ENCODE peak calls at places on chromosomes 12 and 14, in four cellular contexts. O is lower leg skin, Y is body of pancreas, C is upper lobe of left lung. T is an unnamed sample.

GRCh38 chr12:71439613-71440392 is at the start of gene LGR5:
- DNase-seq in O (peak), Y (no peak), C (peak), T (no peak)

GRCh38 chr14:71021347-71022014 is 114.2 kb downstream of the PCNX1 start:
- DNase-seq in O (no peak), Y (no peak), C (no peak), T (peak)

GRCh38 chr12:92921877-92922276 is 7.2 kb downstream of the EEA1 start:
- DNase-seq in O (no peak), Y (no peak), C (no peak), T (no peak)

GRCh38 chr14:105999361-106000028 is 473.1 kb downstream of the TMEM121 start:
- DNase-seq in O (no peak), Y (peak), C (peak), T (no peak)

GRCh38 chr12:25249951-25250738 is 584 bp downstream of the KRAS start:
- DNase-seq in O (peak), Y (peak), C (peak), T (peak)

GRCh38 chr12:119412811-119413794 is 78.6 kb downstream of the CCDC60 start:
- DNase-seq in O (peak), Y (peak), C (no peak), T (peak)

GRCh38 chr12:45966486-45966885 is 23.9 kb downstream of the SCAF11 start:
- DNase-seq in O (no peak), Y (no peak), C (no peak), T (peak)

GRCh38 chr12:75655233-75655879 is 143.9 kb upstream of the KRR1 start:
- DNase-seq in O (no peak), Y (no peak), C (no peak), T (no peak)

GRCh38 chr14:66401447-66402095 is 84.6 kb upstream of the CCDC196 start:
- DNase-seq in O (no peak), Y (peak), C (no peak), T (no peak)

GRCh38 chr12:104414581-104415305 is 42.0 kb upstream of the CHST11 start:
- DNase-seq in O (no peak), Y (no peak), C (no peak), T (no peak)

GRCh38 chr12:124745891-124746570 is 117.6 kb downstream of the SCARB1 start:
- DNase-seq in O (peak), Y (peak), C (peak), T (peak)

GRCh38 chr14:69268763-69269162 is 8.8 kb downstream of the GALNT16 start:
- DNase-seq in O (no peak), Y (no peak), C (no peak), T (no peak)

GRCh38 chr14:85444685-85445084 is 85.3 kb upstream of the FLRT2 start:
- DNase-seq in O (no peak), Y (no peak), C (no peak), T (no peak)

GRCh38 chr12:118059645-118060275 is 1.2 kb downstream of the WSB2 start:
- DNase-seq in O (no peak), Y (no peak), C (no peak), T (no peak)

GRCh38 chr12:77742631-77743030 is 88.1 kb upstream of the NAV3 start:
- DNase-seq in O (no peak), Y (no peak), C (no peak), T (no peak)

GRCh38 chr14:104387385-104388010 is 192.1 kb upstream of the C14orf180 start:
- DNase-seq in O (peak), Y (peak), C (peak), T (no peak)

GRCh38 chr14:103520269-103520656 is 2.4 kb downstream of the CKB start:
- DNase-seq in O (peak), Y (no peak), C (no peak), T (no peak)

GRCh38 chr12:67661311-67662011 is 12.9 kb downstream of the DYRK2 start:
- DNase-seq in O (no peak), Y (no peak), C (no peak), T (no peak)

GRCh38 chr12:64995831-64996230 is 125.3 kb downstream of the WIF1 start:
- DNase-seq in O (no peak), Y (no peak), C (no peak), T (no peak)

GRCh38 chr12:102483466-102483865 is 3.1 kb upstream of the IGF1 start:
- DNase-seq in O (no peak), Y (no peak), C (no peak), T (no peak)

GRCh38 chr12:32569256-32569655 is 109.8 kb upstream of the DNM1L start:
- DNase-seq in O (no peak), Y (no peak), C (no peak), T (no peak)

GRCh38 chr12:61652265-61652664 is 607.9 kb upstream of the USP15 start:
- DNase-seq in O (no peak), Y (no peak), C (no peak), T (no peak)

GRCh38 chr12:45051490-45052105 is 699 bp upstream of the DBX2 start:
- DNase-seq in O (no peak), Y (no peak), C (no peak), T (no peak)

GRCh38 chr14:38310420-38310995 is 54.6 kb upstream of the CLEC14A start:
- DNase-seq in O (no peak), Y (no peak), C (no peak), T (no peak)

GRCh38 chr12:30909088-30909688 is 17.4 kb upstream of the TSPAN11 start:
- DNase-seq in O (no peak), Y (no peak), C (no peak), T (no peak)

GRCh38 chr12:76312314-76312713 is 35.9 kb downstream of the BBS10 start:
- DNase-seq in O (no peak), Y (no peak), C (no peak), T (no peak)

GRCh38 chr12:123142948-123143752 is 7.7 kb downstream of the PITPNM2 start:
- DNase-seq in O (peak), Y (no peak), C (no peak), T (no peak)

GRCh38 chr14:85909581-85909980 is 379.6 kb downstream of the FLRT2 start:
- DNase-seq in O (no peak), Y (no peak), C (no peak), T (no peak)

GRCh38 chr14:102939820-102940561 is 17.5 kb downstream of the AMN start:
- DNase-seq in O (no peak), Y (no peak), C (peak), T (no peak)

GRCh38 chr12:26317942-26318565 is 122.7 kb downstream of the SSPN start:
- DNase-seq in O (no peak), Y (no peak), C (no peak), T (peak)

GRCh38 chr14:86865934-86866333 is 1127.0 kb downstream of the GALC start:
- DNase-seq in O (no peak), Y (no peak), C (no peak), T (no peak)

GRCh38 chr12:1473418-1473817 is 121.0 kb downstream of the FBXL14 start:
- DNase-seq in O (no peak), Y (no peak), C (no peak), T (no peak)

GRCh38 chr12:6183689-6184441 is 16.3 kb upstream of the CD9 start:
- DNase-seq in O (peak), Y (peak), C (no peak), T (no peak)

GRCh38 chr12:3529281-3529680 is 38.3 kb downstream of the PRMT8 start:
- DNase-seq in O (no peak), Y (no peak), C (no peak), T (no peak)

GRCh38 chr14:67571275-67571990 is 28.6 kb downstream of the PIGH start:
- DNase-seq in O (no peak), Y (peak), C (no peak), T (peak)

GRCh38 chr14:67573268-67574010 is 26.6 kb downstream of the PIGH start:
- DNase-seq in O (no peak), Y (no peak), C (no peak), T (no peak)

GRCh38 chr14:67574156-67574555 is 25.9 kb downstream of the PIGH start:
- DNase-seq in O (no peak), Y (no peak), C (no peak), T (no peak)

GRCh38 chr14:67571991-67572323 is 28.1 kb downstream of the PIGH start:
- DNase-seq in O (no peak), Y (no peak), C (peak), T (no peak)

GRCh38 chr14:67572608-67573007 is 27.5 kb downstream of the PIGH start:
- DNase-seq in O (no peak), Y (no peak), C (no peak), T (no peak)
- TF ChIP-seq POLR2A in O (no peak), Y (no peak), C (no peak), T (no peak)

GRCh38 chr14:21476925-21477681 is at the start of the genes RAB2B and TOX4:
- DNase-seq in O (peak), Y (peak), C (peak), T (peak)
- TF ChIP-seq POLR2A in O (peak), Y (no peak), C (peak), T (peak)

DNA sequence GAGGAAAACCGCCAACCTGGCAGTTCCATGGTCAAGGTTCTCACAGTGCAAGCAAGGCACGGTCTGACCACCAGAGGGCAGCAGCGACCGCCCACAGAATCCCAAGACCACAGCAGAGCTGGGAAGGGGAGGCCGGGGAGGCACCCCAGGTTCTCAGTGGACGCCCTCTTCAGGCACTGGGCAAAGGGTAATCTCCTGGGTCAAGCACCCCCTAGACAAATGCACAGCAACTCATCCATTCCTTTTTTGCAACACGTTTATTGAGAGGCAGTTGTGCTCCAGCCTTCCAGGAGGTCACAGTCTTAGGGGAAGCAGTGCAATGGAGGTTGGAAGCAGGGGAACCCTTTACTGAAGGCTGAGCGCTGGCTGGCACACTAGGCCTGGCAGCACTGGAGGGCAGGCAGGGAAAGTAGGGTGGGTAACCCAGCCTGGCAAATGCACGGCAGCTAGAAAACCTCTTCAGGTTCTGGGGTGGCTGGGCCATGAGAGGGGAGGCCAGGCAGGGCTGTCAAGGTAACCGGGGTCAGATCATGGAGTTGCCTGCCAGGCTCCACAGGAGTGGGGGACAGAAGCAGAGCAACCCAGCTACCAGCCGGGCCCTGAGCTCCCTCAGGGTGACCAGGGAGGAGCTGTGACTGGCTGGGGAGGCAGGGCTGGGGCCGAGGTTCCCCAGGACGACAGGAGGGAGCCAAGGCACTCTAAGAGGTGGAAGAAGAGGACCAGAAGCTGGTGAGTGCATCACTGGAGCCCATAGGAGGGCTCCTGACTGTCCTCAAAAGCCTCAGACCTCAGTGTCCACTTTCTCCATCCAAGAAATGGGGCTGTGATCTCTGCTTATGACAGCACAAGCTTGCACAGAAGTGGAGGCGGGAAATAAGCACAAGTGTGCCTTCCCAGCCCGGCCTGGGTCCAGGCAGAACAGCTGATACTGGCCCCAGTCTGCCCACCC is 1.8 kb upstream of the RHOF start:
- DNase-seq in O (peak), Y (peak), C (peak), T (no peak)
- TF ChIP-seq POLR2A in O (no peak), Y (no peak), C (no peak), T (no peak)

GRCh38 chr14:61252354-61253063 is 28.6 kb downstream of the TMEM30B start:
- DNase-seq in O (peak), Y (peak), C (no peak), T (peak)
- TF ChIP-seq POLR2A in O (no peak), Y (no peak), C (no peak), T (no peak)

DNA sequence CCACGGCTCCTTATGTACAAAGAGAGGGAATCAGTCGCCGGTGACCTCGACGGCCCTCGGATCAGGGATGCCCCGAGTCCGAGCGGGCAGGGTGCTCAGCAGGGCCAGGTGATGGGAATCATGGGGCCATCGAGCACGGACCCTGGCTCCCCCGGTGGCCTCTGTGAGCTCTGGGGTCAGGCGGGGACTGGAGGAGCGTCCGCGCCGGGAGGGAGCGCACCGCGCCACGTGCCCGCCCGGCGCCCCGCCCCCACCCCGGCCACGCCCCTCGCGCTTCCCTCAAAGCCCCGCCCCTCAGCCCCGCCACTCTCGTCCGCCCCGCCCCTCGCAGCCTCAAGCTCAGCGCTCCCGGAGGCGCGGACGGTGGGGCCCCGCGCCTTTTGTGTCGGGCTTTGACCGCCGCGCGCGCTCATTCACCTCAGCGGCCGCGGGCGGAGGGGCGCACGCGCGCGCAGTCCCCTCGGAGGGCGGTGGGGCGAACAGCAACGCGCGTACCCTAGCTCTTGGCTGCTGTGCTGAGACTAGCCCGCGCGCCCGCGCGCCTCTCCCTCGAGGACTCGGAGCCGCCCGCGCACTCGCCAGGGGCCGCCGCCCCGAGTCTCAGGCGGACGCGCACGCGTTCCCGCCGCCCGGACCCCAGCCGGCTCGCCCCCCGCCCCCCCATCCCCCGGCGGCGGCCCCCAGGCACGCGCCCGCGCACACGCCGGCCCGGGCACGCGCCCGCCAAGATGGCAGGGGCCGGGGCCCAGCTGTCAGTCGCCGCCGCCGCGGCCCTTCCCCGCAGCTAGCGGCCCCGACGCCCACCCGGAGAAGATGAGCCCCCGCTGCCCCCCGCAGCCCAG is 93.9 kb upstream of the EVL start:
- DNase-seq in O (peak), Y (peak), C (peak), T (peak)
- TF ChIP-seq POLR2A in O (no peak), Y (peak), C (no peak), T (no peak)

DNA sequence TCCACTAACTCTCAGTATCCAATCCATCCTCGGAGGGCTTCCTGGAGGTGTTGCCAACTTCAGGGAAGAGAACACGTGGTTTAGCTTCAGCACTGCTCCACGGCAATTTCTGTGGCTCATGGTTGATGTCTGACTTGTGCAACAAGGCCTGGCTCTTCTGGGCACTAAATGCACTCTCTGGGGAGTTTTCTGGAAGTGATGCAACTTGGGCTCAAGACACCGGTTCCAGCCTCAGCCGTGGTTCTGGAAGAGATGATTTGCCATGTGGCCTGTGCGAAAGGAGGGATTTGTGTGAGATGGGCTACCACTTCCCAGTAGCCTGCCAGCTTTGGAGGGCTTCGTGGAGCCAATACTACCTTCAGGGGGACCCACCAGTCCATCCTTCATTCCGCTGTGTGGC is 118.6 kb upstream of the RTL1 start:
- DNase-seq in O (peak), Y (peak), C (no peak), T (no peak)
- TF ChIP-seq POLR2A in O (no peak), Y (no peak), C (no peak), T (no peak)

T was measured in H54.